ENCODE peak calls at places on chromosome 5, in ten cellular contexts. R is vagina; N is activated naive CD4-positive, alpha-beta T cell treated with Interleukin-2 at 50 U/mL for 16 hours; H is HepG2; B is iPS DF 19.7; E is H9; V is stimulated activated CD4-positive, alpha-beta T cell treated with anti-CD3 and anti-CD28 coated beads, Interleukin-15, amount 100 ng/mL, for 1 hour; X is stomach; M is nucleus accumbens; Q is NCI-H82. A is an unnamed sample.

GRCh38 chr5:172150514-172151425 is 37.3 kb downstream of the STK10 start:
- DNase-seq in B (no peak), R (no peak), V (no peak), N (peak; percentile 35), H (no peak), Q (no peak), X (peak; percentile 49), E (no peak), M (no peak), A (peak; percentile 24)

GRCh38 chr5:72224946-72225427 is 95.1 kb downstream of the MRPS27 start:
- DNase-seq in N (no peak), E (no peak), H (no peak), M (no peak), B (no peak), X (no peak), V (no peak), R (no peak), Q (no peak), A (no peak)

GRCh38 chr5:10030219-10030831 is 219.4 kb downstream of the ATPSCKMT start:
- DNase-seq in Q (peak; percentile 47), X (no peak), V (no peak), R (no peak), B (peak; percentile 57), E (peak; percentile 72), H (peak; percentile 23), N (no peak), M (no peak), A (no peak)

GRCh38 chr5:138029944-138030343 is 2.9 kb downstream of the FAM13B start:
- DNase-seq in V (no peak), R (no peak), H (no peak), N (no peak), Q (no peak), B (no peak), E (no peak), M (no peak), X (no peak), A (no peak)

GRCh38 chr5:99032234-99033013 is 103.6 kb upstream of the CHD1 start:
- DNase-seq in Q (peak; percentile 68), M (no peak), N (no peak), H (peak; percentile 74), V (no peak), X (peak; percentile 60), R (no peak), E (peak; percentile 46), B (peak; percentile 30), A (peak; percentile 44)

GRCh38 chr5:141742866-141743651 is 61.0 kb upstream of the ARAP3 start:
- DNase-seq in B (no peak), Q (peak; percentile 30), X (peak; percentile 28), R (no peak), E (peak; percentile 79), N (no peak), H (no peak), M (no peak), V (no peak), A (peak; percentile 32)

GRCh38 chr5:28499764-28500290 is 1461.4 kb upstream of the CDH9 start:
- DNase-seq in V (no peak), E (no peak), R (no peak), M (no peak), N (no peak), H (no peak), Q (no peak), X (no peak), B (no peak), A (no peak)

GRCh38 chr5:78671609-78672008 is 23.0 kb upstream of the LHFPL2 start:
- DNase-seq in V (no peak), N (no peak), Q (no peak), E (no peak), M (no peak), R (no peak), B (no peak), H (peak; percentile 15), X (no peak), A (no peak)

GRCh38 chr5:147925020-147925419 is 18.7 kb upstream of the C5orf46 start:
- DNase-seq in M (no peak), E (no peak), N (no peak), V (no peak), R (no peak), X (no peak), H (no peak), B (no peak), Q (no peak), A (no peak)

GRCh38 chr5:12870870-12871539 is 966.8 kb upstream of the CTNND2 start:
- DNase-seq in H (no peak), V (no peak), M (no peak), X (no peak), E (no peak), Q (no peak), R (no peak), N (no peak), B (no peak), A (no peak)

GRCh38 chr5:122327110-122327509 is 15.1 kb downstream of the SNCAIP start:
- DNase-seq in V (no peak), R (no peak), E (no peak), M (no peak), N (no peak), Q (no peak), H (no peak), X (no peak), B (no peak), A (no peak)

GRCh38 chr5:6750142-6750840 is 37.1 kb downstream of the TENT4A start:
- DNase-seq in H (no peak), N (no peak), Q (no peak), V (no peak), X (no peak), M (no peak), B (no peak), R (no peak), E (no peak), A (no peak)

GRCh38 chr5:160959804-160960203 is 107.8 kb upstream of the ATP10B start:
- DNase-seq in H (no peak), X (peak; percentile 90), E (no peak), R (no peak), Q (no peak), N (no peak), V (no peak), B (no peak), M (no peak), A (no peak)

GRCh38 chr5:3030511-3031165 is 279.2 kb upstream of the IRX2 start:
- DNase-seq in Q (no peak), X (no peak), M (no peak), N (no peak), R (peak; percentile 84), V (no peak), E (no peak), B (no peak), H (no peak), A (no peak)

GRCh38 chr5:161471551-161471950 is 75.0 kb downstream of the GABRB2 start:
- DNase-seq in B (no peak), M (no peak), E (no peak), V (no peak), R (no peak), H (no peak), N (no peak), Q (no peak), X (no peak), A (no peak)

GRCh38 chr5:113242481-113243348 is 192.1 kb downstream of the TSSK1B start:
- DNase-seq in V (no peak), R (no peak), H (no peak), M (no peak), B (no peak), X (no peak), E (no peak), Q (no peak), N (no peak), A (no peak)

GRCh38 chr5:52497133-52497693 is 290.5 kb upstream of the ITGA1 start:
- DNase-seq in V (no peak), Q (peak; percentile 26), R (no peak), N (no peak), B (no peak), X (no peak), E (no peak), H (no peak), M (no peak), A (no peak)

GRCh38 chr5:135478938-135479337 is 26.8 kb upstream of the TIFAB start:
- DNase-seq in X (no peak), M (no peak), N (no peak), R (no peak), H (no peak), V (no peak), B (no peak), Q (peak; percentile 93), E (no peak), A (no peak)

GRCh38 chr5:76269259-76269958 is 133.7 kb upstream of the IQGAP2 start:
- DNase-seq in M (no peak), B (no peak), H (no peak), V (no peak), Q (no peak), E (no peak), X (no peak), N (peak; percentile 47), R (no peak), A (peak; percentile 29)

GRCh38 chr5:175847503-175847902 is 23.9 kb upstream of the CPLX2 start:
- DNase-seq in M (no peak), N (no peak), V (no peak), R (no peak), B (no peak), Q (peak; percentile 30), E (peak; percentile 70), X (no peak), H (peak; percentile 35), A (no peak)

GRCh38 chr5:154005648-154006047 is 33.1 kb downstream of the FAM114A2 start:
- DNase-seq in M (no peak), R (no peak), E (no peak), H (no peak), V (no peak), Q (no peak), B (no peak), N (no peak), X (no peak), A (no peak)

GRCh38 chr5:145680744-145681143 is 154.4 kb downstream of the PRELID2 start:
- DNase-seq in V (no peak), M (no peak), H (no peak), Q (no peak), N (no peak), X (no peak), E (no peak), R (no peak), B (no peak), A (no peak)

GRCh38 chr5:133230823-133231578 is 179.2 kb downstream of the HSPA4 start:
- DNase-seq in V (no peak), N (no peak), Q (no peak), H (no peak), B (no peak), X (no peak), M (no peak), E (no peak), R (no peak), A (no peak)

GRCh38 chr5:96626956-96627355 is 35.2 kb upstream of the CAST start:
- DNase-seq in M (no peak), H (peak; percentile 18), X (no peak), V (no peak), E (no peak), N (no peak), Q (no peak), B (no peak), R (no peak), A (no peak)

GRCh38 chr5:143677403-143677802 is 134.6 kb upstream of the HMHB1 start:
- DNase-seq in M (no peak), Q (no peak), N (no peak), H (no peak), V (no peak), B (no peak), E (no peak), R (no peak), X (no peak), A (no peak)

GRCh38 chr5:174531782-174532191 is 192.6 kb upstream of the MSX2 start:
- DNase-seq in R (no peak), B (no peak), N (no peak), V (no peak), Q (peak; percentile 97), M (no peak), E (no peak), X (no peak), H (no peak), A (no peak)

GRCh38 chr5:84688566-84688965 is 303.9 kb upstream of the EDIL3 start:
- DNase-seq in X (no peak), R (no peak), N (no peak), B (no peak), H (no peak), Q (no peak), M (no peak), V (no peak), E (no peak), A (no peak)

GRCh38 chr5:97231025-97231636 is 48.1 kb upstream of the RIOK2 start:
- DNase-seq in N (no peak), R (no peak), V (no peak), H (peak; percentile 70), E (peak; percentile 30), M (no peak), B (peak; percentile 20), Q (peak; percentile 72), X (no peak), A (peak; percentile 13)